ENCODE peak calls at places on chromosomes 3 and 15, in four cellular contexts. B is cardiac muscle cell, G is germinal center, X is COR-L47. J is an unnamed sample.

GRCh38 chr3:134334231-134334900 is 39.9 kb downstream of the AMOTL2 start:
- DNase-seq in G (no peak), X (no peak), B (peak; percentile 41), J (no peak)

GRCh38 chr3:137024348-137024747 is 66.6 kb downstream of the IL20RB start:
- DNase-seq in G (no peak), X (no peak), B (no peak), J (no peak)

GRCh38 chr3:197487911-197488391 is 67.8 kb downstream of the BDH1 start:
- DNase-seq in B (peak; percentile 92), G (no peak), X (no peak), J (no peak)

GRCh38 chr15:86139828-86140227 is 60.2 kb downstream of the AGBL1 start:
- DNase-seq in G (peak; percentile 28), B (no peak), X (no peak), J (peak; percentile 48)

GRCh38 chr3:160921020-160921635 is 165.1 kb downstream of the PPM1L start:
- DNase-seq in X (peak; percentile 38), G (peak; percentile 29), B (peak; percentile 64), J (peak; percentile 39)

GRCh38 chr3:189981668-189982067 is 139.0 kb downstream of the P3H2 start:
- DNase-seq in G (no peak), B (peak; percentile 92), X (no peak), J (no peak)

GRCh38 chr3:154885016-154885415 is 195.1 kb upstream of the MME start:
- DNase-seq in B (peak; percentile 34), G (no peak), X (no peak), J (no peak)

GRCh38 chr3:159828542-159828943 is 160.1 kb upstream of the IL12A start:
- DNase-seq in X (peak; percentile 80), G (peak; percentile 30), B (peak; percentile 73), J (no peak)

GRCh38 chr3:78919021-78919755 is 848.6 kb downstream of the ROBO1 start:
- DNase-seq in X (no peak), G (no peak), B (peak; percentile 82), J (peak; percentile 19)